ENCODE peak calls at places on chromosomes 1 and 21, in seven cellular contexts. R is HCT116; F is substantia nigra; A is CD4-positive, CD25-positive, alpha-beta regulatory T cell; W is mammary epithelial cell; Y is heart left ventricle; S is AG04450. V is an unnamed sample.

GRCh38 chr1:224488806-224489584 is 54.4 kb upstream of the WDR26 start:
- DNase-seq in R (no peak), F (no peak), A (no peak), W (peak), Y (no peak), S (no peak), V (no peak)

GRCh38 chr1:182833271-182833670 is 5.9 kb upstream of the DHX9 start:
- DNase-seq in R (no peak), F (no peak), A (no peak), W (peak), Y (no peak), S (no peak), V (no peak)

GRCh38 chr1:244341455-244342450 is 110.0 kb downstream of the ADSS2 start:
- DNase-seq in R (no peak), F (peak), A (no peak), W (peak), Y (no peak), S (no peak), V (no peak)

GRCh38 chr1:216114180-216114579 is 309.1 kb downstream of the USH2A start:
- DNase-seq in R (no peak), F (no peak), A (no peak), W (no peak), Y (no peak), S (no peak), V (no peak)

GRCh38 chr1:32963746-32964460 is 706 bp downstream of the RNF19B start:
- DNase-seq in R (no peak), F (no peak), A (peak), W (peak), Y (peak), S (no peak), V (peak)

GRCh38 chr21:29164330-29164942 is 34.0 kb downstream of the MAP3K7CL start:
- DNase-seq in R (peak), F (no peak), A (no peak), W (peak), Y (no peak), S (no peak), V (no peak)

GRCh38 chr1:111392042-111392441 is 35.5 kb downstream of the OVGP1 start:
- DNase-seq in R (no peak), F (no peak), A (no peak), W (no peak), Y (no peak), S (no peak), V (no peak)

GRCh38 chr1:95408506-95409136 is 174.6 kb downstream of the RWDD3 start:
- DNase-seq in R (no peak), F (no peak), A (no peak), W (no peak), Y (no peak), S (no peak), V (no peak)

GRCh38 chr1:34266127-34266951 is 89.6 kb downstream of the C1orf94 start:
- DNase-seq in R (no peak), F (no peak), A (no peak), W (no peak), Y (no peak), S (no peak), V (no peak)

GRCh38 chr1:56029329-56030003 is 549.9 kb downstream of the PLPP3 start:
- DNase-seq in R (no peak), F (no peak), A (no peak), W (no peak), Y (no peak), S (no peak), V (no peak)

GRCh38 chr1:209875510-209875909 is 47.7 kb downstream of the UTP25 start:
- DNase-seq in R (peak), F (no peak), A (no peak), W (peak), Y (no peak), S (no peak), V (no peak)

GRCh38 chr1:169588112-169588511 is 1.8 kb upstream of the F5 start:
- DNase-seq in R (no peak), F (no peak), A (no peak), W (no peak), Y (no peak), S (no peak), V (no peak)

GRCh38 chr1:43366179-43366578 is 1.6 kb downstream of the ELOVL1 start:
- DNase-seq in R (no peak), F (no peak), A (no peak), W (peak), Y (peak), S (no peak), V (no peak)

GRCh38 chr1:221611930-221612777 is 129.7 kb downstream of the DUSP10 start:
- DNase-seq in R (peak), F (no peak), A (no peak), W (peak), Y (peak), S (peak), V (peak)

GRCh38 chr1:158037876-158038359 is 44.5 kb downstream of the KIRREL1 start:
- DNase-seq in R (no peak), F (no peak), A (no peak), W (peak), Y (peak), S (no peak), V (peak)

GRCh38 chr1:2787163-2787911 is 14.2 kb downstream of the TTC34 start:
- DNase-seq in R (no peak), F (no peak), A (no peak), W (no peak), Y (no peak), S (no peak), V (peak)

GRCh38 chr1:87595384-87595781 is 266.7 kb downstream of the LMO4 start:
- DNase-seq in R (no peak), F (no peak), A (no peak), W (no peak), Y (no peak), S (no peak), V (no peak)

GRCh38 chr1:234624718-234625117 is 14.7 kb upstream of the IRF2BP2 start:
- DNase-seq in R (no peak), F (no peak), A (no peak), W (no peak), Y (no peak), S (no peak), V (no peak)

GRCh38 chr1:167082511-167083027 is 7.6 kb downstream of the GPA33 start:
- DNase-seq in R (peak), F (no peak), A (no peak), W (no peak), Y (no peak), S (no peak), V (no peak)

GRCh38 chr1:32666866-32667566 is 16.0 kb downstream of the RBBP4 start:
- DNase-seq in R (no peak), F (no peak), A (no peak), W (no peak), Y (no peak), S (no peak), V (no peak)

GRCh38 chr1:201570886-201571624 is 32.1 kb downstream of the NAV1 start:
- DNase-seq in R (no peak), F (no peak), A (no peak), W (no peak), Y (peak), S (no peak), V (no peak)

GRCh38 chr1:169894424-169895145 is 889 bp upstream of the SCYL3 start:
- DNase-seq in R (no peak), F (no peak), A (no peak), W (no peak), Y (no peak), S (no peak), V (no peak)

DNA sequence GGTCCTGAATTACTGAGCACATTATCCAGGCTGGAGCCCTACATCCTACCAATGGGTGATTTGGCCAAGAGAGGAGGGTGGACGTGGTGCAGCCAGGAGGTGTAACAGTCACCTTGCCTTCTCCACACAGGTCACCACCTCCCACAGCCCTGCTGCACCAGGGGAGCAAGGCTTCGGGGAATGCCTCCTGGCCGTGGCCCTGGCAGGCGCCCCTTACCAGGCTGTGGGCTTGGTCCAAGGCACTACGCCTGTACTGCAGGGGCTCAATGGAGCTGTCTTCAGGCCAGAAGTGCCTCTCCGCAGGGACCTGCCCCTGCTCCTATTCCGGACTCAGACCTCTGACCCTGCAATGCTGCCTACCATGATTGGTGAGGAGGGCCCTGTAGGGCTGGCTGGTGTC is 26.0 kb downstream of the HMGCS2 start:
- DNase-seq in R (no peak), F (no peak), A (no peak), W (no peak), Y (no peak), S (no peak), V (no peak)
- H3K27ac ChIP-seq in R (no peak), F (peak), A (no peak), W (no peak), Y (peak), S (no peak), V (peak)

DNA sequence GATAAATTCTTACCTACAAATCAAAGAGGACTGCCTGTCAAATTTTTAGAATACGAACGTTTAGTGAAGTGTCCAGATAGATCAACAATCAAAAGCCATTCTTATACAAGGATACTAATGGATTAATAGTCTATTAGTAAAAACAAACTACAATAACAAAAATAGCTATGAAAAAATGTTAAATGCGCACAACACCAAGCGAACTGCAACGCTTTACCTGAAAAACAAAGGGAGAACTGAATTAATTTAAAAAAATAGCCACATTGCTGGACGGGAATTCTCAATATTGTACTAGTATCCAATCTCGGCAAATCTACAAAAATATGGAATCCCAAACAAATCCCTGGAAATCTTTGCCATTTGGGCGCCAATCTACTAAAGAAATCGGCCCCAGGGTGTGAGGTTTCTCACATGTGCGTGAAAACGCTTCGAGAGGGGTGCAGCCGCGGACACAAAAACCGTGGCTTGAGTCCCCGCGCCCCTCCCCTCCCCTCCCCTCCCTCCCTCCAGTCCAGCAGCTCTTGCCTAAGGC is 55.6 kb downstream of the TRAF5 start:
- DNase-seq in R (no peak), F (no peak), A (no peak), W (no peak), Y (no peak), S (no peak), V (no peak)
- H3K27ac ChIP-seq in R (peak), F (peak), A (peak), W (peak), Y (peak), S (no peak), V (no peak)

GRCh38 chr1:161012420-161012819 is 8.5 kb downstream of the F11R start:
- DNase-seq in R (no peak), F (no peak), A (no peak), W (no peak), Y (no peak), S (no peak), V (no peak)
- H3K27ac ChIP-seq in R (no peak), F (no peak), A (peak), W (no peak), Y (peak), S (no peak), V (no peak)

GRCh38 chr1:27137544-27138075 is 17.3 kb downstream of the SLC9A1 start:
- DNase-seq in R (no peak), F (no peak), A (no peak), W (no peak), Y (no peak), S (no peak), V (peak)

GRCh38 chr1:27135920-27136551 is 18.9 kb downstream of the SLC9A1 start:
- DNase-seq in R (no peak), F (no peak), A (no peak), W (peak), Y (no peak), S (no peak), V (peak)

GRCh38 chr1:27138927-27139326 is 16.0 kb downstream of the SLC9A1 start:
- DNase-seq in R (no peak), F (no peak), A (no peak), W (no peak), Y (no peak), S (no peak), V (no peak)

GRCh38 chr1:27138368-27138767 is 16.6 kb downstream of the SLC9A1 start:
- DNase-seq in R (no peak), F (no peak), A (no peak), W (no peak), Y (peak), S (no peak), V (no peak)

GRCh38 chr1:27137022-27137542 is 17.8 kb downstream of the SLC9A1 start:
- DNase-seq in R (no peak), F (no peak), A (peak), W (no peak), Y (peak), S (no peak), V (peak)
- H3K27ac ChIP-seq in R (no peak), F (no peak), A (peak), W (no peak), Y (peak), S (no peak), V (no peak)

DNA sequence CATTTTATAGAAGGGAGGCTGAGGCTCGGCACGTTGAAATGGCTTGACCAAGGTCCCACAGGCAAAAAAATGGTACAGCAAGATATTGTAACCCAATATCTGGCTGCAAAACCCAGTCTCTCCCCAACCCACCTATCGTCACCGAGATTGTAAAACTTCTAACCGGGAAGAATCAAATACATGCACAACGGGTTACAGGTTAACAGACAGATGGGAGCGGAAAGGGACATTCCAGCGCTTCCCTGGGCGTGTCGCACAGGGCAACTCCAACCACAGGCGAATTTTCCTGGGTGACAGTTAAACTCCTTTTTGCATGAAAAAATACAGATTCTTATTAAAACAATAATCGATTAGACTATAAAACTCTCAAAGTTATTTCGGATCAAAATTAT is 31.8 kb upstream of the JUN start:
- DNase-seq in R (no peak), F (no peak), A (no peak), W (peak), Y (no peak), S (no peak), V (no peak)
- H3K27ac ChIP-seq in R (peak), F (peak), A (peak), W (peak), Y (peak), S (peak), V (peak)

GRCh38 chr1:67564193-67564592 is 120.8 kb upstream of the GADD45A start:
- DNase-seq in R (no peak), F (no peak), A (no peak), W (no peak), Y (peak), S (no peak), V (peak)
- H3K27ac ChIP-seq in R (no peak), F (no peak), A (no peak), W (no peak), Y (peak), S (no peak), V (no peak)

GRCh38 chr1:31425301-31426081 is 12.5 kb downstream of the SERINC2 start:
- DNase-seq in R (no peak), F (no peak), A (no peak), W (no peak), Y (no peak), S (no peak), V (no peak)
- H3K27ac ChIP-seq in R (no peak), F (no peak), A (no peak), W (peak), Y (no peak), S (no peak), V (no peak)

DNA sequence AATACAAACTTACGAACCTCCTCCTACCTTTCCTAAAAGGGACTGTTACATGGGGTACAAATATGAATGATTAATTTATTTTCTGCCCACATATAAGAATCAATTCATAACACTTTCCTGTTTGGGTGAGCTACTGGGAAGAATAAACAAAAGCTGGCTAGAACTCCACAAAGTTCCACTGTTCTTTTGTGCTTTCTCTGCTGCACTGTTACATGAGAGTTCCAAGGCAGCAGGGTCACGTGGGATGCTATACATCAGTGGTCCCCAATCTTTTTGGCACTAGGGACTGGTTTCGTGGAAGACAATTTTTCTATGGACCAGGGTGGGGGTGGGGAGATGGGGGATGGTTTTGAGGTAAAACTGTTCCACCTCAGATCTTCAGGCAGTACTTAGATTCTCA is 2.2 kb upstream of the ANGPTL7 start:
- DNase-seq in R (no peak), F (no peak), A (no peak), W (no peak), Y (no peak), S (no peak), V (no peak)
- H3K27ac ChIP-seq in R (no peak), F (no peak), A (no peak), W (no peak), Y (no peak), S (no peak), V (no peak)

DNA sequence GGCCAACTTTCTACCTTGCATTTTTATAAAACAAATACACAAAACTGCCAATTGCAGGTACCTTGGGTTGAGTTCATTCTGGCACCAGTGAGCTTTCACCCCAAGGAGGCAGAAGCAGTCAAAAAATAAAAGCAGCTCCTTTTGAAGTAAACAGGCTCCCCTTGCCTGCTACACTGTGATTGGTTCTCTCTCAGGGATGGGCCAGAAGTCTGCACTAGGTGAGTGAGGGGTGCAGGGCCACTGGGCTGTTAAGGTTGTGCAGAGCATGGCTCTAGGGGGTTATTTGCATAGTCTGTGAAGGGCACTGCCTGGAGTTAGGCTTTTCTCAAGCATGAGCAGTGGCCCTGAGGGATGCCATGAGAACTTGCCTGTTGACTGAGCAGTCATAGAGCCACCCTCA is 39.1 kb downstream of the AKNAD1 start:
- DNase-seq in R (no peak), F (no peak), A (no peak), W (no peak), Y (no peak), S (no peak), V (no peak)
- H3K27ac ChIP-seq in R (no peak), F (peak), A (no peak), W (peak), Y (peak), S (peak), V (no peak)

V was measured in aorta.